ENCODE peak calls at places on chromosomes 6 and 20, in eight cellular contexts. W is kidney glomerular epithelial cell, L is Kasumi-1, E is left ventricle myocardium inferior, D is tibial nerve, S is H1, G is GM10248, K is skeletal muscle cell. F is an unnamed sample.

GRCh38 chr6:63904844-63905243 is 269.2 kb downstream of the PHF3 start:
- DNase-seq in W (no peak), L (peak), E (no peak), D (no peak), S (no peak), G (no peak), K (peak), F (no peak)

GRCh38 chr6:168313371-168314028 is 6.1 kb downstream of the DACT2 start:
- DNase-seq in W (peak), L (no peak), E (no peak), D (no peak), S (no peak), G (no peak), K (no peak), F (no peak)

GRCh38 chr6:142356271-142356938 is 54.6 kb downstream of the ADGRG6 start:
- DNase-seq in W (no peak), L (no peak), E (no peak), D (no peak), S (no peak), G (no peak), K (peak), F (no peak)

GRCh38 chr20:45470939-45471338 is 1.4 kb downstream of the WFDC2 start:
- DNase-seq in W (no peak), L (no peak), E (no peak), D (no peak), S (no peak), G (no peak), K (no peak), F (peak)

GRCh38 chr6:39892490-39893129 is 41.7 kb downstream of the MOCS1 start:
- DNase-seq in W (peak), L (no peak), E (peak), D (peak), S (peak), G (peak), K (no peak), F (peak)

GRCh38 chr6:134031696-134032255 is 20.6 kb downstream of the SLC2A12 start:
- DNase-seq in W (no peak), L (no peak), E (no peak), D (no peak), S (no peak), G (no peak), K (peak), F (no peak)

GRCh38 chr6:42616716-42617115 is 52.9 kb downstream of the UBR2 start:
- DNase-seq in W (no peak), L (no peak), E (no peak), D (no peak), S (no peak), G (no peak), K (no peak), F (no peak)

GRCh38 chr6:157558049-157558448 is 177.1 kb downstream of the ZDHHC14 start:
- DNase-seq in W (no peak), L (peak), E (no peak), D (no peak), S (no peak), G (no peak), K (no peak), F (no peak)

GRCh38 chr6:40688214-40688761 is 101.1 kb upstream of the LRFN2 start:
- DNase-seq in W (no peak), L (no peak), E (no peak), D (peak), S (no peak), G (no peak), K (no peak), F (no peak)

GRCh38 chr20:58407201-58407873 is 18.3 kb downstream of the VAPB start:
- DNase-seq in W (peak), L (no peak), E (no peak), D (no peak), S (no peak), G (no peak), K (no peak), F (no peak)

GRCh38 chr6:117783280-117783679 is 108.0 kb downstream of the NUS1 start:
- DNase-seq in W (no peak), L (no peak), E (no peak), D (no peak), S (no peak), G (no peak), K (no peak), F (no peak)

GRCh38 chr6:50816115-50816675 is 2.5 kb upstream of the TFAP2B start:
- DNase-seq in W (peak), L (peak), E (peak), D (peak), S (no peak), G (peak), K (peak), F (peak)

GRCh38 chr6:26576929-26577719 is 19.6 kb upstream of the ABT1 start:
- DNase-seq in W (peak), L (peak), E (peak), D (peak), S (peak), G (no peak), K (no peak), F (no peak)

GRCh38 chr6:152462716-152463115 is 174.4 kb downstream of the SYNE1 start:
- DNase-seq in W (peak), L (no peak), E (no peak), D (no peak), S (no peak), G (no peak), K (no peak), F (peak)

GRCh38 chr6:137868721-137869631 is 1.9 kb downstream of the TNFAIP3 start:
- DNase-seq in W (no peak), L (no peak), E (no peak), D (no peak), S (no peak), G (no peak), K (no peak), F (no peak)

GRCh38 chr6:75563032-75563431 is 38.6 kb upstream of the SENP6 start:
- DNase-seq in W (peak), L (peak), E (no peak), D (no peak), S (peak), G (no peak), K (no peak), F (peak)

GRCh38 chr6:121531658-121532167 is 96.3 kb downstream of the GJA1 start:
- DNase-seq in W (no peak), L (no peak), E (no peak), D (no peak), S (no peak), G (no peak), K (no peak), F (no peak)

GRCh38 chr6:75528423-75528822 is 34.8 kb upstream of the FILIP1 start:
- DNase-seq in W (no peak), L (no peak), E (no peak), D (no peak), S (no peak), G (no peak), K (peak), F (no peak)

GRCh38 chr6:108876929-108877775 is 28.9 kb downstream of the ARMC2 start:
- DNase-seq in W (no peak), L (no peak), E (peak), D (peak), S (no peak), G (no peak), K (peak), F (no peak)

GRCh38 chr6:119037941-119038623 is 40.4 kb downstream of the FAM184A start:
- DNase-seq in W (no peak), L (no peak), E (no peak), D (no peak), S (no peak), G (no peak), K (no peak), F (no peak)

GRCh38 chr20:33005132-33005566 is 916 bp upstream of the SUN5 start:
- DNase-seq in W (no peak), L (peak), E (no peak), D (no peak), S (no peak), G (peak), K (no peak), F (peak)

GRCh38 chr6:15511248-15512125 is 151.3 kb downstream of the DTNBP1 start:
- DNase-seq in W (no peak), L (no peak), E (peak), D (no peak), S (no peak), G (no peak), K (no peak), F (no peak)

GRCh38 chr6:145814035-145814500 is 527 bp downstream of the FBXO30 start:
- DNase-seq in W (peak), L (no peak), E (peak), D (no peak), S (no peak), G (no peak), K (no peak), F (peak)

GRCh38 chr6:30684386-30685156 is 1.9 kb downstream of the PPP1R18 start:
- DNase-seq in W (no peak), L (peak), E (peak), D (peak), S (no peak), G (peak), K (no peak), F (peak)

GRCh38 chr6:80143312-80143960 is 37.0 kb downstream of the BCKDHB start:
- DNase-seq in W (peak), L (no peak), E (peak), D (peak), S (no peak), G (no peak), K (peak), F (peak)

GRCh38 chr6:27608916-27609883 is 136.3 kb upstream of the ZNF184 start:
- DNase-seq in W (peak), L (peak), E (no peak), D (no peak), S (no peak), G (peak), K (no peak), F (peak)

GRCh38 chr20:38293490-38294333 is 10.2 kb upstream of the BPI start:
- DNase-seq in W (no peak), L (no peak), E (no peak), D (no peak), S (no peak), G (no peak), K (no peak), F (no peak)

GRCh38 chr6:132669690-132670291 is 10.8 kb upstream of the TAAR1 start:
- DNase-seq in W (peak), L (peak), E (no peak), D (no peak), S (no peak), G (peak), K (no peak), F (peak)

GRCh38 chr6:19999319-20000191 is 162.4 kb downstream of the ID4 start:
- DNase-seq in W (peak), L (peak), E (no peak), D (no peak), S (no peak), G (no peak), K (no peak), F (peak)

GRCh38 chr6:24126586-24127192 is 674 bp downstream of the NRSN1 start:
- DNase-seq in W (peak), L (peak), E (no peak), D (peak), S (peak), G (peak), K (peak), F (peak)

GRCh38 chr6:33377166-33377565 is 14.5 kb upstream of the KIFC1 start:
- DNase-seq in W (no peak), L (no peak), E (no peak), D (no peak), S (no peak), G (no peak), K (no peak), F (no peak)